ENCODE peak calls at places on chromosomes 1 and 21, in six cellular contexts. U, K, X, C, T and V are unnamed samples.

GRCh38 chr1:66999640-67000400 is 54.1 kb downstream of the SLC35D1 start:
- DNase-seq in T (no peak), C (no peak), U (no peak), K (no peak), X (no peak), V (no peak)

GRCh38 chr1:34816778-34817177 is 24.0 kb downstream of the GJA4 start:
- DNase-seq in K (no peak), C (no peak), T (no peak), U (no peak), X (no peak), V (no peak)

GRCh38 chr21:26461500-26461899 is 111.6 kb downstream of the CYYR1 start:
- DNase-seq in C (no peak), T (no peak), X (no peak), U (no peak), K (no peak), V (no peak)

GRCh38 chr1:59926381-59927243 is at the start of gene CYP2J2:
- DNase-seq in C (peak; percentile 46), X (peak; percentile 8), T (no peak), U (peak; percentile 71), K (no peak), V (peak; percentile 79)

GRCh38 chr21:46409641-46410406 is 48.9 kb upstream of the DIP2A start:
- DNase-seq in T (no peak), U (no peak), X (no peak), C (no peak), K (no peak), V (no peak)

GRCh38 chr1:150536836-150537731 is 12.1 kb upstream of the ADAMTSL4 start:
- DNase-seq in C (no peak), U (no peak), X (no peak), T (no peak), K (no peak), V (no peak)

GRCh38 chr1:3898994-3899775 is 887 bp downstream of the C1orf174 start:
- DNase-seq in U (no peak), K (no peak), C (peak; percentile 6), T (no peak), X (peak; percentile 9), V (peak; percentile 22)

GRCh38 chr1:14613915-14614314 is 15.4 kb downstream of the KAZN start:
- DNase-seq in C (no peak), X (no peak), K (no peak), U (no peak), T (no peak), V (no peak)

GRCh38 chr1:90707363-90707710 is 9.8 kb downstream of the BARHL2 start:
- DNase-seq in C (no peak), X (peak; percentile 21), T (peak; percentile 15), K (no peak), U (peak; percentile 66), V (no peak)

GRCh38 chr1:183450086-183450485 is 22.2 kb upstream of the SMG7 start:
- DNase-seq in X (peak; percentile 2), K (no peak), C (no peak), T (no peak), U (no peak), V (peak; percentile 25)

GRCh38 chr1:170204121-170204520 is 58.4 kb downstream of the NTMT2 start:
- DNase-seq in X (peak; percentile 37), T (no peak), C (no peak), K (no peak), U (no peak), V (no peak)

GRCh38 chr1:101221945-101222429 is 14.8 kb upstream of the S1PR1 start:
- DNase-seq in K (peak; percentile 76), T (no peak), X (no peak), C (no peak), U (no peak), V (no peak)

GRCh38 chr1:177926201-177926600 is 43.7 kb downstream of the SEC16B start:
- DNase-seq in C (no peak), K (no peak), T (peak; percentile 26), U (no peak), X (no peak), V (no peak)

GRCh38 chr1:39405358-39405757 is 86.1 kb upstream of the BMP8A start:
- DNase-seq in C (no peak), X (no peak), K (no peak), U (peak; percentile 17), T (no peak), V (peak; percentile 72)

GRCh38 chr1:214004014-214004413 is 16.2 kb downstream of the PROX1 start:
- DNase-seq in X (no peak), T (no peak), K (no peak), C (no peak), U (no peak), V (no peak)

GRCh38 chr21:25323356-25323949 is 283.8 kb downstream of the MRPL39 start:
- DNase-seq in K (no peak), X (peak; percentile 42), T (no peak), C (no peak), U (no peak), V (no peak)

GRCh38 chr21:44471341-44471740 is 16.0 kb downstream of the LRRC3 start:
- DNase-seq in T (no peak), X (no peak), K (no peak), C (no peak), U (no peak), V (no peak)

GRCh38 chr1:41361495-41362356 is 492 bp downstream of the FOXO6 start:
- DNase-seq in K (peak; percentile 32), T (no peak), C (no peak), X (no peak), U (no peak), V (no peak)

GRCh38 chr21:33419538-33420123 is 16.4 kb downstream of the IFNGR2 start:
- DNase-seq in K (no peak), C (no peak), T (peak; percentile 76), U (no peak), X (peak; percentile 96), V (peak; percentile 85)

DNA sequence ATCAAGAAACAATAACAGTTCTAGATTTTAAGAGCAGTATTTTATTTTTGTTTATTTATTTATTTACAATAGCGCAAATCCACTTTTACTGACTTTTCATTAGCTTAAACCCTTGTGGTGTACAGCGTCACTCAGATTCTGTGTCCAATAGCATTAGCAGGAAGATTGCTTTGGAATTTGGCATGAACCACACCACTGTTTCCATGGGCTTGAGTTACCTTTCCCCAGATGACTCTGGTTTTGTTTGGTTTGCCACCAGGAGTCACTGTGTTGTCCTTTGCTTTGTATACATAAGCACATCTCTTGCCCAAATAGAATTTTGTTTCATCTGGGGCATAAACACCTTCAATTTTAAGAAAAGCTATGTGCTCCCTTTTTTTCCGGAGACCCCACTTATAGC is 25.9 kb upstream of the SNRPE start:
- DNase-seq in K (no peak), U (no peak), X (no peak), T (no peak), C (no peak), V (no peak)
- TF ChIP-seq CTCF in K (no peak), U (no peak), X (no peak), T (no peak), C (peak; percentile 7), V (no peak)

DNA sequence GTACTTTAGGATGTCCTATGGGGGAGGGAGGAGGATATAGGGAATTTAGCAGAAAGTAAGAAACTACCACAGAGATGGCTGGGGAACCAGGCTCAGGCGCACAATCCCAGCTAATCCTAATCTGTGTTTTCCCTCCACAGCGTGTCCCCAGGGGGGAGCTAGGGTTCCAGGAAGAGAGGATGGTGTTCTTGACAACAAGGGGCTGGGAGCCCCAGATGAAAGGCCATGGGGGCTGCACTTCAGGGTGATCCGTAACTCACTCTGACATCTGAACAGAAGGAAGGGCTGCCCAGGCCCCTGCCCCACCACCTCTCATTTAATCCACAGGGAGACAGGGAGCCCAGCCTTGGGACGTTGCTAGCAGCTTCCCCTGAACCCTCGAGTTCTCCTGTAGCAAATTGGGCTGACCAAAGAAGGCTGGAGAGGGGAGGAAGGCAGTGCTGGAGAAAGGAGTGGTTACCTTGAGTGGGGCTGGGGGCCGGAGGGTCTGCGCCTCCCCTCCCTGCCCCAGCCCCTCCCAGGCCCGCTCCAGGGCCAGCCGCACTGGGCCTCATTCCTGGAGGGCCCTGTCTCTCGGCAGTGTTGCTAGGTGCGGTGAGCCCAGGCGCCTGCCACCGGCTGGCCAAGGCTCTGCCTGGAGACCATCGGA is 131.7 kb downstream of the TMEM53 start:
- DNase-seq in T (no peak), X (no peak), K (no peak), U (no peak), C (no peak), V (no peak)
- H3K4me3 ChIP-seq in T (no peak overlapping the region), X (no peak overlapping the region), K (no peak overlapping the region), U (no peak overlapping the region), C (no peak overlapping the region), V (no peak overlapping the region)

GRCh38 chr1:55071477-55071876 is 32.1 kb downstream of the PCSK9 start:
- DNase-seq in X (peak; percentile 51), C (no peak), T (peak; percentile 70), K (no peak), U (no peak), V (peak; percentile 74)
- TF ChIP-seq CTCF in X (peak; percentile 52), C (peak; percentile 33), T (peak; percentile 59), K (peak; percentile 23), U (no peak), V (peak; percentile 61)

GRCh38 chr21:37371041-37371397 is 4.4 kb downstream of the DYRK1A start:
- DNase-seq in C (no peak), X (no peak), T (no peak), K (no peak), U (no peak), V (no peak)
- H3K4me3 ChIP-seq in C (no peak overlapping the region), X (no peak overlapping the region), T (no peak overlapping the region), K (peak overlapping the region; percentile 62), U (no peak overlapping the region), V (peak overlapping the region; percentile 32)

GRCh38 chr1:212971312-212971711 is 21.0 kb downstream of the VASH2 start:
- DNase-seq in K (no peak), U (no peak), C (no peak), X (no peak), T (no peak), V (no peak)

GRCh38 chr1:212968385-212968863 is 18.1 kb downstream of the VASH2 start:
- DNase-seq in C (peak; percentile 57), U (no peak), K (peak; percentile 46), T (no peak), X (no peak), V (no peak)

GRCh38 chr1:212966619-212967018 is 16.3 kb downstream of the VASH2 start:
- DNase-seq in C (no peak), X (no peak), K (no peak), T (no peak), U (no peak), V (no peak)

GRCh38 chr1:212970085-212970484 is 19.7 kb downstream of the VASH2 start:
- DNase-seq in T (no peak), U (no peak), K (no peak), X (no peak), C (no peak), V (no peak)

GRCh38 chr1:212967767-212968166 is 17.4 kb downstream of the VASH2 start:
- DNase-seq in U (no peak), K (peak; percentile 55), T (peak; percentile 64), X (peak; percentile 72), C (no peak), V (peak; percentile 64)
- TF ChIP-seq CTCF in U (no peak), K (peak; percentile 68), T (peak; percentile 47), X (peak; percentile 73), C (peak; percentile 63), V (peak; percentile 60)